ENCODE peak calls at places on chromosomes 12 and 14, in six cellular contexts. One of them, this sample, is unnamed.

GRCh38 chr12:132108211-132108832 is 35.8 kb downstream of the DDX51 start:
- DNase-seq in ovary: no peak
- DNase-seq in heart right ventricle: no peak
- DNase-seq in A549: no peak
- DNase-seq in left lung: no peak
- DNase-seq in tibial nerve: no peak
- DNase-seq in this sample: no peak

GRCh38 chr12:16880864-16881285 is 274.9 kb upstream of the LMO3 start:
- DNase-seq in ovary: no peak
- DNase-seq in left lung: no peak
- DNase-seq in tibial nerve: no peak
- DNase-seq in A549: peak; percentile 12
- DNase-seq in heart right ventricle: no peak
- DNase-seq in this sample: no peak

GRCh38 chr12:45695035-45695434 is 34.5 kb upstream of the ARID2 start:
- DNase-seq in ovary: no peak
- DNase-seq in tibial nerve: no peak
- DNase-seq in left lung: no peak
- DNase-seq in A549: no peak
- DNase-seq in heart right ventricle: no peak
- DNase-seq in this sample: no peak

GRCh38 chr14:67567654-67568053 is 32.4 kb downstream of the PIGH start:
- DNase-seq in tibial nerve: no peak
- DNase-seq in ovary: no peak
- DNase-seq in heart right ventricle: no peak
- DNase-seq in left lung: no peak
- DNase-seq in A549: no peak
- DNase-seq in this sample: peak; percentile 34

GRCh38 chr12:67366530-67367196 is 97.5 kb downstream of the CAND1 start:
- DNase-seq in ovary: no peak
- DNase-seq in tibial nerve: no peak
- DNase-seq in left lung: no peak
- DNase-seq in heart right ventricle: no peak
- DNase-seq in A549: no peak
- DNase-seq in this sample: no peak

GRCh38 chr14:64080452-64080851 is 213.7 kb downstream of the ESR2 start:
- DNase-seq in left lung: no peak
- DNase-seq in A549: no peak
- DNase-seq in ovary: no peak
- DNase-seq in tibial nerve: no peak
- DNase-seq in heart right ventricle: no peak
- DNase-seq in this sample: no peak

GRCh38 chr12:69471667-69472385 is 1.6 kb downstream of the FRS2 start:
- DNase-seq in left lung: no peak
- DNase-seq in A549: no peak
- DNase-seq in ovary: no peak
- DNase-seq in heart right ventricle: no peak
- DNase-seq in tibial nerve: no peak
- DNase-seq in this sample: no peak

GRCh38 chr14:22622220-22622619 is 21.9 kb downstream of the OR6J1 start:
- DNase-seq in tibial nerve: no peak
- DNase-seq in heart right ventricle: no peak
- DNase-seq in left lung: no peak
- DNase-seq in ovary: no peak
- DNase-seq in A549: no peak
- DNase-seq in this sample: no peak

GRCh38 chr14:54719406-54719805 is 152.5 kb downstream of the SAMD4A start:
- DNase-seq in tibial nerve: no peak
- DNase-seq in left lung: no peak
- DNase-seq in ovary: no peak
- DNase-seq in heart right ventricle: no peak
- DNase-seq in A549: no peak
- DNase-seq in this sample: no peak

GRCh38 chr12:116381240-116381743 is 103.8 kb upstream of the MED13L start:
- DNase-seq in A549: no peak
- DNase-seq in ovary: no peak
- DNase-seq in tibial nerve: no peak
- DNase-seq in left lung: no peak
- DNase-seq in heart right ventricle: no peak
- DNase-seq in this sample: no peak
- H3K27ac ChIP-seq in A549: peak overlapping the region; percentile 99
- H3K27ac ChIP-seq in ovary: no peak overlapping the region
- H3K27ac ChIP-seq in tibial nerve: peak overlapping the region; percentile 5
- H3K27ac ChIP-seq in left lung: no peak overlapping the region
- H3K27ac ChIP-seq in heart right ventricle: no peak overlapping the region
- H3K27ac ChIP-seq in this sample: no peak overlapping the region

GRCh38 chr14:61568572-61569011 is 126.7 kb upstream of the HIF1A start:
- DNase-seq in A549: no peak
- DNase-seq in ovary: peak; percentile 57
- DNase-seq in left lung: peak; percentile 63
- DNase-seq in tibial nerve: no peak
- DNase-seq in heart right ventricle: peak; percentile 37
- DNase-seq in this sample: peak; percentile 95
- TF ChIP-seq CTCF in A549: no peak
- TF ChIP-seq CTCF in ovary: no peak
- TF ChIP-seq CTCF in left lung: no peak
- TF ChIP-seq CTCF in tibial nerve: peak; percentile 7
- TF ChIP-seq CTCF in heart right ventricle: no peak
- TF ChIP-seq CTCF in this sample: peak; percentile 31

DNA sequence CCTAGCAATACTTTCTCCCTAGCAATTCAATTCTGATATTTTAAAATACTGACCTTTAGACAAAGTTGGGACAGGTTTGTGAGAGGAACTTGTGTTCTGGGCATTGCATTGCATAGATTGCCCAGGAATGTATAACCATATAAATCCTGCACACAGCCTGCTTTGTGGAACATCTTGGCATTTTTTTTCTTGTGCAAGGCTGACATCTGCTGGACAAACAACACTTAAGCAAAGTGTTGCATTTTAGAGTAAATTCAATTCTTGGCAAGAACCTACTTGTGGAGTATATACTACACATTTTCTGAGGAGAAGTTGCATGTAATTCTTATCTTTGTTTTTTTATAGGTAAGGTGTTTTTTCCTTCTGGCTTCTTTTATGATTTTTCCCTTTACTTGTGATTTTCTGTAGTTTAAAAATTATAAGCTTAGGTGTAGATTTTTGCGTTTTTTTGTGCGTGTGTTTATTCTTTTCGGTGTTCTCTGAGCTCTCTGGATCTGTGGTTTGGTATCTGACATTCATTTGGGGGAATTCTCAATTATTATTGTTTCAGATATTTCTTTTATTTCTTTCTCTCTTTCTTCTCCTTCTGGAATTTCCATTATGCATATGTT is 26.4 kb downstream of the TESPA1 start:
- DNase-seq in tibial nerve: peak; percentile 57
- DNase-seq in ovary: no peak
- DNase-seq in left lung: no peak
- DNase-seq in A549: peak; percentile 75
- DNase-seq in heart right ventricle: no peak
- DNase-seq in this sample: no peak
- H3K27ac ChIP-seq in tibial nerve: no peak overlapping the region
- H3K27ac ChIP-seq in ovary: no peak overlapping the region
- H3K27ac ChIP-seq in left lung: no peak overlapping the region
- H3K27ac ChIP-seq in A549: no peak overlapping the region
- H3K27ac ChIP-seq in heart right ventricle: no peak overlapping the region
- H3K27ac ChIP-seq in this sample: no peak overlapping the region

GRCh38 chr14:48075487-48075886 is 400.1 kb upstream of the MDGA2 start:
- DNase-seq in A549: no peak
- DNase-seq in tibial nerve: no peak
- DNase-seq in heart right ventricle: no peak
- DNase-seq in left lung: no peak
- DNase-seq in ovary: no peak
- DNase-seq in this sample: no peak
- TF ChIP-seq CTCF in A549: no peak
- TF ChIP-seq CTCF in tibial nerve: no peak
- TF ChIP-seq CTCF in heart right ventricle: no peak
- TF ChIP-seq CTCF in left lung: no peak
- TF ChIP-seq CTCF in ovary: no peak
- TF ChIP-seq CTCF in this sample: no peak

GRCh38 chr12:2283910-2284309 is 231.1 kb downstream of the CACNA1C start:
- DNase-seq in ovary: no peak
- DNase-seq in left lung: peak; percentile 58
- DNase-seq in tibial nerve: no peak
- DNase-seq in heart right ventricle: no peak
- DNase-seq in A549: no peak
- DNase-seq in this sample: no peak
- H3K27ac ChIP-seq in ovary: no peak overlapping the region
- H3K27ac ChIP-seq in left lung: no peak overlapping the region
- H3K27ac ChIP-seq in tibial nerve: peak overlapping the region; percentile 58
- H3K27ac ChIP-seq in heart right ventricle: peak overlapping the region; percentile 70
- H3K27ac ChIP-seq in A549: no peak overlapping the region
- H3K27ac ChIP-seq in this sample: peak overlapping the region; percentile 47

DNA sequence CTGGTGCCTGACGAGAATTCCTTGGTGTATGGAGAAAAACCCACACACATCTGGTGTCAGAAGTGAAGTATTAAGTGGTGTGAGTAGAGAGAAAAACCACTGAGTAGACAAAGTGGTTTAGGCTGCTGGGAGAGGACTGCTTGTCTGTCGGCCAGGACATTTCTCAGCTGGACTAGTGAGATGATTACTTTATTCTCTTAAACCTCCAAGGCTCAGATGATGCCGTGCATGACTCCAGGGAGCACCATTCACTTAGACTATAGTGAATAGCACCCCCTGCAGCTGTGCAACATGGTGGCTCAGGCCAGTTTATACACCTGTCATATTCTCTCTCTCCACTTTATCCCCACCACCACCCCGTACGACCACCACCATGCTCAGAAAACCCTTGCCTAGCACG is 28.5 kb upstream of the NFYB start:
- DNase-seq in ovary: no peak
- DNase-seq in left lung: peak; percentile 53
- DNase-seq in heart right ventricle: peak; percentile 9
- DNase-seq in tibial nerve: no peak
- DNase-seq in A549: no peak
- DNase-seq in this sample: no peak
- TF ChIP-seq CTCF in ovary: no peak
- TF ChIP-seq CTCF in left lung: no peak
- TF ChIP-seq CTCF in heart right ventricle: no peak
- TF ChIP-seq CTCF in tibial nerve: no peak
- TF ChIP-seq CTCF in A549: no peak
- TF ChIP-seq CTCF in this sample: no peak

GRCh38 chr12:71558445-71558844 is 105.2 kb downstream of the ZFC3H1 start:
- DNase-seq in tibial nerve: no peak
- DNase-seq in left lung: no peak
- DNase-seq in A549: no peak
- DNase-seq in ovary: no peak
- DNase-seq in heart right ventricle: no peak
- DNase-seq in this sample: no peak

GRCh38 chr12:71565568-71565967 is 98.1 kb downstream of the ZFC3H1 start:
- DNase-seq in left lung: no peak
- DNase-seq in ovary: no peak
- DNase-seq in heart right ventricle: no peak
- DNase-seq in A549: no peak
- DNase-seq in tibial nerve: no peak
- DNase-seq in this sample: no peak

GRCh38 chr12:71566655-71567054 is 97.0 kb downstream of the ZFC3H1 start:
- DNase-seq in left lung: no peak
- DNase-seq in A549: no peak
- DNase-seq in tibial nerve: no peak
- DNase-seq in heart right ventricle: no peak
- DNase-seq in ovary: no peak
- DNase-seq in this sample: no peak

GRCh38 chr12:71567562-71567961 is 96.1 kb downstream of the ZFC3H1 start:
- DNase-seq in heart right ventricle: no peak
- DNase-seq in ovary: no peak
- DNase-seq in left lung: peak; percentile 42
- DNase-seq in tibial nerve: no peak
- DNase-seq in A549: no peak
- DNase-seq in this sample: no peak

DNA sequence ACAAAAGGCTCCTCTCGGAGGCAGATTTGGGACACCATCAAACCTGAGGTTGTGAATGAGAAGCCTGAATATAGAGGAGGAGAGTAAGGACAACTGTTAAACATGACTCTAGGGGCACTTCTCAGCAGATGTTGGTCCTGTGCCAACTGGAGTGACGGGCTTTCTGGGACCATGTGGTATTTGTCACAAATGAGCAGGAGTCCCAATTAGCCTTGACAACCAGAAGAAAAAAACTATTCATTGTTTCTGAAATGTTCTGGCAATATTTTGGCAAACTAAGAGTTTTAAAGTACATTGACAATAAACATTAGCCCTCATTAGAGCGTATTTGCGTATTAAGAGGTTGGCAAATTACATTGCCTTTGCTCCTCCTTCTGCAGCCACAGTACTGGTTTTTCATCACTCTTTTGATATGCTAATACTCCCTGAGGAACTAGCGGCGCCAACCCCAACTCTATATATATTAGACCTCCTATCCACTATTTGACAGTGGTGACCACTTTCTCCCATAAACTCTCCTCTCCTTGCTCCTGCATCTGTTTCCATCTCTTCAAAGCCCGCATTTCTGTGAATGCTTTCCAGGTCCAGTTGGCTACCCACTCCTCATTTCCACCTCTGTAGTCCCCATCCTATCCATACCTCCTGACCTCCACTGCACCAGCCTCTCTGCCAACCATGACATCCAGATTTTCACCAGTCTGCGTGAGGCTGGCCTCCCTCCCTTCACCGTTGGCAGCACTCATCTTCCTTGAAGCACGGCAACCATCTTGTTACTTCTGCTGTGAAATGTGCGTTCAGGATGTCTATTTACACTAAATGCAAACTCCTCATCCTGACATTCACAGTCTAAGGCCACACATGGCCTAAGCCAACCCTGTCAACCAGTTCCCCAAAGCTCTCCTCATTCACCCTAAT is 100.7 kb downstream of the ZFC3H1 start:
- DNase-seq in ovary: no peak
- DNase-seq in A549: no peak
- DNase-seq in left lung: no peak
- DNase-seq in tibial nerve: no peak
- DNase-seq in heart right ventricle: no peak
- DNase-seq in this sample: no peak
- H3K27ac ChIP-seq in ovary: no peak overlapping the region
- H3K27ac ChIP-seq in A549: no peak overlapping the region
- H3K27ac ChIP-seq in left lung: no peak overlapping the region
- H3K27ac ChIP-seq in tibial nerve: no peak overlapping the region
- H3K27ac ChIP-seq in heart right ventricle: no peak overlapping the region
- H3K27ac ChIP-seq in this sample: no peak overlapping the region

GRCh38 chr12:9796916-9797315 is 30.4 kb upstream of the KLRF1 start:
- DNase-seq in ovary: no peak
- DNase-seq in tibial nerve: no peak
- DNase-seq in left lung: no peak
- DNase-seq in A549: no peak
- DNase-seq in heart right ventricle: no peak
- DNase-seq in this sample: no peak

GRCh38 chr12:9796346-9796745 is 30.9 kb upstream of the KLRF1 start:
- DNase-seq in A549: no peak
- DNase-seq in heart right ventricle: no peak
- DNase-seq in ovary: no peak
- DNase-seq in tibial nerve: no peak
- DNase-seq in left lung: no peak
- DNase-seq in this sample: no peak

GRCh38 chr12:9799961-9800360 is 27.3 kb upstream of the KLRF1 start:
- DNase-seq in A549: no peak
- DNase-seq in left lung: no peak
- DNase-seq in tibial nerve: no peak
- DNase-seq in ovary: no peak
- DNase-seq in heart right ventricle: no peak
- DNase-seq in this sample: no peak

GRCh38 chr12:9795945-9796344 is 31.3 kb upstream of the KLRF1 start:
- DNase-seq in heart right ventricle: no peak
- DNase-seq in left lung: no peak
- DNase-seq in tibial nerve: no peak
- DNase-seq in ovary: no peak
- DNase-seq in A549: no peak
- DNase-seq in this sample: no peak

GRCh38 chr12:9798008-9798619 is 29.2 kb upstream of the KLRF1 start:
- DNase-seq in A549: peak; percentile 84
- DNase-seq in left lung: peak; percentile 52
- DNase-seq in tibial nerve: peak; percentile 7
- DNase-seq in ovary: no peak
- DNase-seq in heart right ventricle: no peak
- DNase-seq in this sample: peak; percentile 61
- TF ChIP-seq CTCF in A549: peak; percentile 47
- TF ChIP-seq CTCF in left lung: no peak
- TF ChIP-seq CTCF in tibial nerve: peak; percentile 22
- TF ChIP-seq CTCF in ovary: no peak
- TF ChIP-seq CTCF in heart right ventricle: no peak
- TF ChIP-seq CTCF in this sample: peak; percentile 70

This sample was measured in spleen.